ENCODE peak calls at places on chromosomes 16 and 17, in nine cellular contexts. One of them, this sample, is unnamed.

GRCh38 chr16:17972460-17972943 is 364.0 kb downstream of the NPIPA8 start:
- DNase-seq in A549: no peak
- DNase-seq in right lobe of liver: no peak
- DNase-seq in mesenchymal stem cell: no peak
- DNase-seq in transverse colon: no peak
- DNase-seq in mammary epithelial cell: no peak
- DNase-seq in effector memory CD4-positive, alpha-beta T cell: no peak
- DNase-seq in fibroblast of mammary gland: no peak
- DNase-seq in astrocyte of the spinal cord: no peak
- DNase-seq in this sample: no peak

GRCh38 chr17:62611308-62611707 is 16.2 kb upstream of the MRC2 start:
- DNase-seq in transverse colon: no peak
- DNase-seq in A549: no peak
- DNase-seq in fibroblast of mammary gland: no peak
- DNase-seq in mesenchymal stem cell: no peak
- DNase-seq in effector memory CD4-positive, alpha-beta T cell: no peak
- DNase-seq in right lobe of liver: no peak
- DNase-seq in astrocyte of the spinal cord: no peak
- DNase-seq in mammary epithelial cell: no peak
- DNase-seq in this sample: no peak

GRCh38 chr16:79194291-79194690 is 406.2 kb downstream of the MAF start:
- DNase-seq in mesenchymal stem cell: no peak
- DNase-seq in A549: no peak
- DNase-seq in mammary epithelial cell: no peak
- DNase-seq in right lobe of liver: no peak
- DNase-seq in transverse colon: no peak
- DNase-seq in effector memory CD4-positive, alpha-beta T cell: no peak
- DNase-seq in fibroblast of mammary gland: no peak
- DNase-seq in astrocyte of the spinal cord: no peak
- DNase-seq in this sample: no peak

GRCh38 chr16:26598061-26598460 is 468.7 kb upstream of the C16orf82 start:
- DNase-seq in mammary epithelial cell: no peak
- DNase-seq in astrocyte of the spinal cord: no peak
- DNase-seq in fibroblast of mammary gland: no peak
- DNase-seq in A549: no peak
- DNase-seq in mesenchymal stem cell: no peak
- DNase-seq in transverse colon: no peak
- DNase-seq in right lobe of liver: no peak
- DNase-seq in effector memory CD4-positive, alpha-beta T cell: peak; percentile 30
- DNase-seq in this sample: no peak

GRCh38 chr16:2033057-2033911 is 6.6 kb downstream of the NHERF2 start:
- DNase-seq in mesenchymal stem cell: peak; percentile 74
- DNase-seq in A549: no peak
- DNase-seq in fibroblast of mammary gland: peak; percentile 34
- DNase-seq in transverse colon: peak; percentile 43
- DNase-seq in right lobe of liver: peak; percentile 70
- DNase-seq in astrocyte of the spinal cord: peak; percentile 66
- DNase-seq in mammary epithelial cell: peak; percentile 37
- DNase-seq in effector memory CD4-positive, alpha-beta T cell: no peak
- DNase-seq in this sample: peak; percentile 86

GRCh38 chr17:75707096-75707720 is 14.1 kb upstream of the ITGB4 start:
- DNase-seq in right lobe of liver: no peak
- DNase-seq in fibroblast of mammary gland: no peak
- DNase-seq in mammary epithelial cell: peak; percentile 79
- DNase-seq in A549: peak; percentile 90
- DNase-seq in astrocyte of the spinal cord: peak; percentile 71
- DNase-seq in transverse colon: no peak
- DNase-seq in mesenchymal stem cell: no peak
- DNase-seq in effector memory CD4-positive, alpha-beta T cell: no peak
- DNase-seq in this sample: peak; percentile 46

GRCh38 chr16:566475-567361 is at the start of gene NHLRC4:
- DNase-seq in A549: no peak
- DNase-seq in mesenchymal stem cell: peak; percentile 71
- DNase-seq in effector memory CD4-positive, alpha-beta T cell: no peak
- DNase-seq in transverse colon: peak; percentile 78
- DNase-seq in mammary epithelial cell: no peak
- DNase-seq in astrocyte of the spinal cord: peak; percentile 39
- DNase-seq in fibroblast of mammary gland: peak; percentile 54
- DNase-seq in right lobe of liver: peak; percentile 62
- DNase-seq in this sample: peak; percentile 79

GRCh38 chr17:46020998-46021397 is 21.9 kb downstream of the STH start:
- DNase-seq in fibroblast of mammary gland: no peak
- DNase-seq in transverse colon: no peak
- DNase-seq in mesenchymal stem cell: no peak
- DNase-seq in mammary epithelial cell: no peak
- DNase-seq in effector memory CD4-positive, alpha-beta T cell: no peak
- DNase-seq in A549: no peak
- DNase-seq in astrocyte of the spinal cord: no peak
- DNase-seq in right lobe of liver: no peak
- DNase-seq in this sample: no peak

GRCh38 chr17:79919164-79919585 is 79.9 kb upstream of the CBX4 start:
- DNase-seq in mammary epithelial cell: peak; percentile 74
- DNase-seq in transverse colon: peak; percentile 94
- DNase-seq in A549: peak; percentile 81
- DNase-seq in mesenchymal stem cell: no peak
- DNase-seq in effector memory CD4-positive, alpha-beta T cell: no peak
- DNase-seq in fibroblast of mammary gland: no peak
- DNase-seq in right lobe of liver: peak; percentile 96
- DNase-seq in astrocyte of the spinal cord: peak; percentile 20
- DNase-seq in this sample: peak; percentile 44

DNA sequence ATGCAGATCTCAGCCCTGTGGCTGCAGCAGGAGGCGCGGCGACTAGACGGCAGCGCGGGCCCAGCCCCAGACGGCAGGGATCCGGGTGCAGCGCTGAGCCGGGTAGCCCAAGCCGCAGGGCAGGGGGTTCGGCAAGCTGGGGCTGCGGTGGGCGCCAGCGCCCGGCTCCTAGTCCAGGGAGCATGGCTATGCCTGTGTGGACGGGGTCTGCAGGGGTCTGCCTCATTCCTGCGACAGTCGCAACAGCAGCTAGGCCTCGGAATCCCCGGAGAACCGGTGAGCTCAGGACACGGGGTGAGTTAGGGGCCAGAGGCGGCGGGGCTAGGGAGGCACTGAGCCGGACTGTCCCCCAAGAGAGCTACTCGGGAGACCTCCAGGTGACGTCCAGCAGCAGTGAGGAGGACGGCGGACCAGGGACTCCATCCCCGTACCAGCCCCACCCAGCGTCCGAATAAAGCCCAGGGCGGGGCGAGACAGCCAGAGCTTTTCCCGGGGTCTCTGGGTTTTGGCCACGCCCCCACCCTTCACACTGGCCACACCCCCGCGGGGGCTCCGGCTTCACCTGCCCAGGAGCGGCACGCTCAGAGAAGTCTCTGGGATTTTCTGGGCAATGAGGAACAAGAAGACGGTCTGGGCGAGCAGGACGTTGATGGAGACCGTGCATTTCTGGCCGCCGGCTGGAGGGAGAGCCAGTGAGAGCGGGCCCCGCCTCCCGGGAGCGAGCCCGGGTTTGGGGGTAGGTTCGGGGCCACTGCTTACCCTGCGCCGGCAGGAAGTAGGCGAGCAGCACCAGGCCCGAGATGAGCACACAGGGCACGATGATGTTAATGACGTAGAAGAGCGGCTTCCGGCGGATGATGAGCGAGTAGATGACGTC is 1.1 kb downstream of the C17orf107 start:
- DNase-seq in mesenchymal stem cell: no peak
- DNase-seq in astrocyte of the spinal cord: no peak
- DNase-seq in transverse colon: peak; percentile 56
- DNase-seq in right lobe of liver: peak; percentile 48
- DNase-seq in mammary epithelial cell: no peak
- DNase-seq in A549: no peak
- DNase-seq in effector memory CD4-positive, alpha-beta T cell: peak; percentile 55
- DNase-seq in fibroblast of mammary gland: no peak
- DNase-seq in this sample: no peak
- H3K4me3 ChIP-seq in mesenchymal stem cell: no peak overlapping the region
- H3K4me3 ChIP-seq in astrocyte of the spinal cord: peak overlapping the region; percentile 36
- H3K4me3 ChIP-seq in transverse colon: no peak overlapping the region
- H3K4me3 ChIP-seq in right lobe of liver: peak overlapping the region; percentile 60
- H3K4me3 ChIP-seq in mammary epithelial cell: no peak overlapping the region
- H3K4me3 ChIP-seq in A549: no peak overlapping the region
- H3K4me3 ChIP-seq in effector memory CD4-positive, alpha-beta T cell: peak overlapping the region; percentile 51
- H3K4me3 ChIP-seq in fibroblast of mammary gland: no peak overlapping the region
- H3K4me3 ChIP-seq in this sample: peak overlapping the region; percentile 42

GRCh38 chr17:43699438-43699756 is 37.7 kb upstream of the MEOX1 start:
- DNase-seq in astrocyte of the spinal cord: no peak
- DNase-seq in A549: no peak
- DNase-seq in right lobe of liver: no peak
- DNase-seq in effector memory CD4-positive, alpha-beta T cell: no peak
- DNase-seq in fibroblast of mammary gland: no peak
- DNase-seq in mesenchymal stem cell: no peak
- DNase-seq in transverse colon: no peak
- DNase-seq in mammary epithelial cell: no peak
- DNase-seq in this sample: no peak

GRCh38 chr17:43698678-43699437 is 37.1 kb upstream of the MEOX1 start:
- DNase-seq in astrocyte of the spinal cord: no peak
- DNase-seq in A549: no peak
- DNase-seq in fibroblast of mammary gland: no peak
- DNase-seq in transverse colon: no peak
- DNase-seq in mesenchymal stem cell: no peak
- DNase-seq in effector memory CD4-positive, alpha-beta T cell: no peak
- DNase-seq in mammary epithelial cell: no peak
- DNase-seq in right lobe of liver: no peak
- DNase-seq in this sample: no peak

GRCh38 chr17:43697937-43698336 is 36.2 kb upstream of the MEOX1 start:
- DNase-seq in right lobe of liver: no peak
- DNase-seq in transverse colon: no peak
- DNase-seq in effector memory CD4-positive, alpha-beta T cell: no peak
- DNase-seq in mammary epithelial cell: no peak
- DNase-seq in mesenchymal stem cell: no peak
- DNase-seq in astrocyte of the spinal cord: no peak
- DNase-seq in fibroblast of mammary gland: no peak
- DNase-seq in A549: no peak
- DNase-seq in this sample: no peak

GRCh38 chr17:43695968-43696865 is 34.5 kb upstream of the MEOX1 start:
- DNase-seq in transverse colon: no peak
- DNase-seq in mesenchymal stem cell: no peak
- DNase-seq in right lobe of liver: no peak
- DNase-seq in effector memory CD4-positive, alpha-beta T cell: no peak
- DNase-seq in A549: no peak
- DNase-seq in mammary epithelial cell: no peak
- DNase-seq in fibroblast of mammary gland: no peak
- DNase-seq in astrocyte of the spinal cord: no peak
- DNase-seq in this sample: peak; percentile 38

GRCh38 chr17:43696891-43697290 is 35.2 kb upstream of the MEOX1 start:
- DNase-seq in astrocyte of the spinal cord: no peak
- DNase-seq in mesenchymal stem cell: no peak
- DNase-seq in effector memory CD4-positive, alpha-beta T cell: no peak
- DNase-seq in mammary epithelial cell: no peak
- DNase-seq in A549: no peak
- DNase-seq in right lobe of liver: no peak
- DNase-seq in fibroblast of mammary gland: no peak
- DNase-seq in transverse colon: no peak
- DNase-seq in this sample: no peak
- H3K4me3 ChIP-seq in astrocyte of the spinal cord: no peak overlapping the region
- H3K4me3 ChIP-seq in mesenchymal stem cell: no peak overlapping the region
- H3K4me3 ChIP-seq in effector memory CD4-positive, alpha-beta T cell: no peak overlapping the region
- H3K4me3 ChIP-seq in mammary epithelial cell: no peak overlapping the region
- H3K4me3 ChIP-seq in A549: no peak overlapping the region
- H3K4me3 ChIP-seq in right lobe of liver: no peak overlapping the region
- H3K4me3 ChIP-seq in fibroblast of mammary gland: no peak overlapping the region
- H3K4me3 ChIP-seq in transverse colon: no peak overlapping the region
- H3K4me3 ChIP-seq in this sample: no peak overlapping the region

GRCh38 chr17:2172447-2172938 is 117.6 kb downstream of the HIC1 start:
- DNase-seq in A549: no peak
- DNase-seq in mammary epithelial cell: peak; percentile 55
- DNase-seq in effector memory CD4-positive, alpha-beta T cell: no peak
- DNase-seq in astrocyte of the spinal cord: no peak
- DNase-seq in transverse colon: no peak
- DNase-seq in right lobe of liver: no peak
- DNase-seq in mesenchymal stem cell: no peak
- DNase-seq in fibroblast of mammary gland: peak; percentile 89
- DNase-seq in this sample: peak; percentile 85

GRCh38 chr17:2174048-2174447 is 119.1 kb downstream of the HIC1 start:
- DNase-seq in mammary epithelial cell: peak; percentile 40
- DNase-seq in transverse colon: no peak
- DNase-seq in astrocyte of the spinal cord: peak; percentile 80
- DNase-seq in mesenchymal stem cell: peak; percentile 92
- DNase-seq in right lobe of liver: no peak
- DNase-seq in A549: no peak
- DNase-seq in fibroblast of mammary gland: peak; percentile 65
- DNase-seq in effector memory CD4-positive, alpha-beta T cell: no peak
- DNase-seq in this sample: peak; percentile 46

GRCh38 chr17:2170023-2170422 is 115.1 kb downstream of the HIC1 start:
- DNase-seq in A549: no peak
- DNase-seq in right lobe of liver: no peak
- DNase-seq in mesenchymal stem cell: no peak
- DNase-seq in fibroblast of mammary gland: no peak
- DNase-seq in astrocyte of the spinal cord: no peak
- DNase-seq in mammary epithelial cell: no peak
- DNase-seq in transverse colon: peak; percentile 39
- DNase-seq in effector memory CD4-positive, alpha-beta T cell: no peak
- DNase-seq in this sample: no peak

GRCh38 chr17:2173005-2173404 is 118.1 kb downstream of the HIC1 start:
- DNase-seq in fibroblast of mammary gland: peak; percentile 59
- DNase-seq in A549: no peak
- DNase-seq in transverse colon: no peak
- DNase-seq in mammary epithelial cell: no peak
- DNase-seq in right lobe of liver: no peak
- DNase-seq in effector memory CD4-positive, alpha-beta T cell: no peak
- DNase-seq in astrocyte of the spinal cord: peak; percentile 37
- DNase-seq in mesenchymal stem cell: peak; percentile 90
- DNase-seq in this sample: peak; percentile 47

DNA sequence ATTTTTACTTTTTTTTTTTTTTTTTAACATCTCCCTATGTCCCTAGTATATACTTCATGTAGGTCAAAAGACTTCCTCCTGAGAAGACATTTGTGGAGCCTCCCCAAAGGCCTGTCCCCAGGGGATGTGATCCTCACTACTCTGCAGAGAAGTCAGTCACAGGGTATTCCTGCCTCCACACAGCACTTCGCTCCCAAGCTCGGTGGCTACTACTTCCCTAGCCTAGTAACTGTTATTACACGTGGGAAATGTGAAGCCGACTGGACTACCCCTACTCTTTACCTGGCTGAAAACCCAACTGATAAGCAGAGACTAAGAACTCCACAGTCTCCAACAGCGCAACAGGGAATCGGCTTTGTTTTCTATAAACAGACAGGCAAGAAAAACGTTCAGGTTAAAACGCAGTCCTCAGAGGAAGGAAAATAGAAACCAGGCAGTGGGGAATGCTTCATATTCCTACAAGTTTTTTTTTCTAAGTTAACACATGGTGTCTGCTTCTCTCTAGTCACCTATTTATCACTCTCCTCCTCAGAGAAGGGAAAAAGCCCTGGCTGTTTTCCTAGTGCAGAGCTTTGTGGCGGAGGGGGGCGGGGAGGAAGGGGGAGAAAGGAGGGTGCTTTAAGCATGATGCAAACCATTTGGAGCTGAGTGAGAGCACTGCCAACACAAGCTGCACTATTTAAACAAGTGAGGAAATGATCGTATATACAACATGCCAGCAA is 117.0 kb downstream of the HIC1 start:
- DNase-seq in right lobe of liver: peak; percentile 82
- DNase-seq in astrocyte of the spinal cord: peak; percentile 99
- DNase-seq in mesenchymal stem cell: peak; percentile 99
- DNase-seq in fibroblast of mammary gland: peak; percentile 98
- DNase-seq in effector memory CD4-positive, alpha-beta T cell: no peak
- DNase-seq in transverse colon: peak; percentile 60
- DNase-seq in mammary epithelial cell: peak; percentile 72
- DNase-seq in A549: no peak
- DNase-seq in this sample: peak; percentile 97
- H3K4me3 ChIP-seq in right lobe of liver: no peak overlapping the region
- H3K4me3 ChIP-seq in astrocyte of the spinal cord: no peak overlapping the region
- H3K4me3 ChIP-seq in mesenchymal stem cell: peak overlapping the region; percentile 32
- H3K4me3 ChIP-seq in fibroblast of mammary gland: no peak overlapping the region
- H3K4me3 ChIP-seq in effector memory CD4-positive, alpha-beta T cell: no peak overlapping the region
- H3K4me3 ChIP-seq in transverse colon: no peak overlapping the region
- H3K4me3 ChIP-seq in mammary epithelial cell: no peak overlapping the region
- H3K4me3 ChIP-seq in A549: no peak overlapping the region
- H3K4me3 ChIP-seq in this sample: peak overlapping the region; percentile 26

GRCh38 chr17:1713160-1713877 is 3.1 kb upstream of the TLCD2 start:
- DNase-seq in astrocyte of the spinal cord: no peak
- DNase-seq in right lobe of liver: no peak
- DNase-seq in effector memory CD4-positive, alpha-beta T cell: no peak
- DNase-seq in mammary epithelial cell: no peak
- DNase-seq in transverse colon: no peak
- DNase-seq in fibroblast of mammary gland: no peak
- DNase-seq in A549: no peak
- DNase-seq in mesenchymal stem cell: no peak
- DNase-seq in this sample: no peak
- H3K4me3 ChIP-seq in astrocyte of the spinal cord: peak overlapping the region; percentile 93
- H3K4me3 ChIP-seq in right lobe of liver: peak overlapping the region; percentile 98
- H3K4me3 ChIP-seq in effector memory CD4-positive, alpha-beta T cell: no peak overlapping the region
- H3K4me3 ChIP-seq in mammary epithelial cell: peak overlapping the region; percentile 97
- H3K4me3 ChIP-seq in transverse colon: no peak overlapping the region
- H3K4me3 ChIP-seq in fibroblast of mammary gland: peak overlapping the region; percentile 83
- H3K4me3 ChIP-seq in A549: peak overlapping the region; percentile 87
- H3K4me3 ChIP-seq in mesenchymal stem cell: peak overlapping the region; percentile 92
- H3K4me3 ChIP-seq in this sample: peak overlapping the region; percentile 77